ENCODE peak calls at places on chromosomes 13 and 19, in seven cellular contexts. N is BJ, R is psoas muscle, E is MCF 10A, A is heart left ventricle, T is endodermal cell, Z is upper lobe of right lung. M is an unnamed sample.

GRCh38 chr13:23715762-23716235 is 145.6 kb downstream of the TNFRSF19 start:
- DNase-seq in Z (peak; percentile 69), E (peak; percentile 42), T (peak; percentile 86), R (no peak), N (no peak), A (no peak), M (no peak)

GRCh38 chr13:85528578-85529215 is 270.5 kb downstream of the SLITRK6 start:
- DNase-seq in N (peak; percentile 97), R (no peak), E (peak; percentile 12), A (no peak), T (no peak), Z (no peak), M (no peak)

GRCh38 chr19:45468159-45468651 is 409 bp downstream of the FOSB start:
- DNase-seq in E (peak; percentile 47), N (no peak), T (peak; percentile 73), R (peak; percentile 40), A (peak; percentile 35), Z (peak; percentile 68), M (peak; percentile 81)

GRCh38 chr19:958967-959685 is 25.0 kb upstream of the WDR18 start:
- DNase-seq in A (no peak), R (no peak), E (peak; percentile 69), N (no peak), Z (no peak), T (no peak), M (no peak)

GRCh38 chr19:17860993-17861360 is 1.3 kb downstream of the RPL18A start:
- DNase-seq in T (no peak), N (no peak), E (peak; percentile 12), R (no peak), Z (no peak), A (no peak), M (no peak)

GRCh38 chr19:52956917-52957316 is 5.8 kb downstream of the ZNF816 start:
- DNase-seq in A (no peak), R (no peak), N (no peak), T (no peak), E (no peak), Z (no peak), M (no peak)

GRCh38 chr13:41645313-41645712 is 188.0 kb downstream of the RGCC start:
- DNase-seq in Z (no peak), T (no peak), R (peak; percentile 44), N (peak; percentile 84), A (no peak), E (peak; percentile 61), M (peak; percentile 62)

GRCh38 chr13:97114696-97115095 is 107.4 kb upstream of the MBNL2 start:
- DNase-seq in A (no peak), T (peak; percentile 52), E (no peak), N (no peak), R (no peak), Z (no peak), M (no peak)

GRCh38 chr13:51488212-51488611 is 35.4 kb upstream of the INTS6 start:
- DNase-seq in N (no peak), E (no peak), Z (no peak), R (no peak), T (no peak), A (no peak), M (no peak)

GRCh38 chr13:99895428-99895998 is 76.1 kb downstream of the ZIC5 start:
- DNase-seq in T (peak; percentile 59), E (no peak), N (no peak), R (no peak), A (no peak), Z (no peak), M (no peak)

GRCh38 chr13:18948664-18949488 is 232.7 kb downstream of the TUBA3C start:
- DNase-seq in Z (no peak), T (no peak), A (no peak), R (no peak), E (no peak), N (no peak), M (peak; percentile 49)

GRCh38 chr19:1130801-1131717 is 27.3 kb downstream of the GPX4 start:
- DNase-seq in T (no peak), E (no peak), Z (no peak), A (no peak), R (no peak), N (no peak), M (no peak)

GRCh38 chr19:11168568-11168967 is 13.0 kb upstream of the SPC24 start:
- DNase-seq in E (peak; percentile 91), N (peak; percentile 95), Z (no peak), T (no peak), A (no peak), R (no peak), M (no peak)

GRCh38 chr13:39887424-39887823 is 232.0 kb downstream of the COG6 start:
- DNase-seq in R (no peak), A (no peak), N (peak; percentile 57), E (no peak), T (no peak), Z (no peak), M (no peak)

GRCh38 chr19:13797058-13797440 is 1.8 kb downstream of the ZSWIM4 start:
- DNase-seq in Z (no peak), E (no peak), R (no peak), T (no peak), N (no peak), A (no peak), M (no peak)

GRCh38 chr13:112750570-112750969 is 60.7 kb downstream of the ATP11A start:
- DNase-seq in N (no peak), T (no peak), R (no peak), E (no peak), A (no peak), Z (no peak), M (no peak)

GRCh38 chr13:74134777-74135305 is 637 bp upstream of the KLF12 start:
- DNase-seq in A (peak; percentile 66), T (no peak), E (peak; percentile 47), Z (peak; percentile 85), R (peak; percentile 43), N (no peak), M (peak; percentile 92)

GRCh38 chr19:6668696-6669095 is 1.3 kb downstream of the TNFSF14 start:
- DNase-seq in R (no peak), T (no peak), Z (no peak), A (no peak), E (no peak), N (no peak), M (no peak)

GRCh38 chr13:76570485-76570884 is 315.7 kb downstream of the KCTD12 start:
- DNase-seq in N (no peak), Z (no peak), T (no peak), E (no peak), R (no peak), A (no peak), M (no peak)

GRCh38 chr13:25286308-25286968 is 850 bp downstream of the MTMR6 start:
- DNase-seq in A (no peak), N (no peak), Z (no peak), E (peak; percentile 50), R (no peak), T (peak; percentile 55), M (no peak)

GRCh38 chr19:31319465-31319864 is 29.8 kb downstream of the TSHZ3 start:
- DNase-seq in N (no peak), Z (no peak), R (no peak), E (no peak), T (peak; percentile 57), A (no peak), M (no peak)

GRCh38 chr13:31896427-31896826 is 135.1 kb upstream of the FRY start:
- DNase-seq in T (no peak), Z (no peak), E (peak; percentile 55), R (peak; percentile 27), N (peak; percentile 84), A (peak; percentile 35), M (peak; percentile 50)

GRCh38 chr19:10828981-10829821 is 6.8 kb downstream of the TMED1 start:
- DNase-seq in T (peak; percentile 76), E (no peak), N (no peak), R (no peak), Z (no peak), A (no peak), M (peak; percentile 72)

GRCh38 chr13:19062801-19063200 is 118.8 kb downstream of the TUBA3C start:
- DNase-seq in N (no peak), Z (no peak), E (no peak), A (no peak), T (no peak), R (no peak), M (no peak)

GRCh38 chr13:38570706-38571105 is 116.2 kb upstream of the FREM2 start:
- DNase-seq in A (no peak), T (no peak), E (no peak), Z (no peak), R (no peak), N (no peak), M (no peak)

GRCh38 chr13:82147526-82147925 is 1734.7 kb downstream of the SLITRK1 start:
- DNase-seq in E (peak; percentile 63), A (no peak), N (no peak), Z (no peak), T (no peak), R (no peak), M (no peak)

GRCh38 chr19:31179471-31179852 is 169.8 kb downstream of the TSHZ3 start:
- DNase-seq in T (no peak), E (no peak), A (no peak), R (no peak), Z (no peak), N (no peak), M (no peak)

GRCh38 chr19:49691243-49692101 is 556 bp downstream of the CPT1C start:
- DNase-seq in A (peak; percentile 66), E (no peak), R (peak; percentile 72), N (no peak), Z (no peak), T (peak; percentile 89), M (no peak)

GRCh38 chr13:21445759-21446158 is 13.3 kb downstream of the ZDHHC20 start:
- DNase-seq in Z (no peak), N (no peak), R (no peak), T (no peak), E (no peak), A (no peak), M (no peak)

GRCh38 chr19:57351867-57352266 is 796 bp downstream of the ZNF304 start:
- DNase-seq in E (no peak), R (no peak), T (no peak), Z (no peak), N (no peak), A (no peak), M (no peak)

GRCh38 chr19:50569938-50570540 is 1.8 kb upstream of the LRRC4B start:
- DNase-seq in R (no peak), A (no peak), E (no peak), T (no peak), Z (no peak), N (no peak), M (no peak)

GRCh38 chr13:27929868-27930267 is 10.1 kb downstream of the PDX1 start:
- DNase-seq in T (no peak), Z (no peak), N (no peak), E (no peak), R (no peak), A (no peak), M (no peak)

GRCh38 chr13:32261567-32261966 is 53.6 kb downstream of the ZAR1L start:
- DNase-seq in Z (no peak), A (peak; percentile 88), E (peak; percentile 95), N (no peak), R (peak; percentile 58), T (no peak), M (peak; percentile 63)

GRCh38 chr19:38561658-38562057 is 56.1 kb downstream of the MAP4K1 start:
- DNase-seq in Z (no peak), E (no peak), N (no peak), A (no peak), R (no peak), T (no peak), M (no peak)

GRCh38 chr19:10670187-10670586 is 16.0 kb downstream of the ILF3 start:
- DNase-seq in N (no peak), T (no peak), E (no peak), Z (no peak), A (no peak), R (no peak), M (no peak)